ENCODE peak calls at places on chromosomes 16 and 17, in four cellular contexts. C, A, M and E are unnamed samples.

GRCh38 chr16:49801290-49801689 is 54.6 kb downstream of the ZNF423 start:
- DNase-seq in A (no peak), M (no peak), C (no peak), E (no peak)

GRCh38 chr16:18953535-18953934 is 27.3 kb upstream of the SMG1 start:
- DNase-seq in A (no peak), C (no peak), M (no peak), E (no peak)

GRCh38 chr17:80328620-80329380 is 68.1 kb downstream of the RNF213 start:
- DNase-seq in A (no peak), M (no peak), C (no peak), E (no peak)

GRCh38 chr16:11359370-11359769 is 14.1 kb downstream of the RMI2 start:
- DNase-seq in C (no peak), A (peak; percentile 80), M (no peak), E (peak; percentile 66)

GRCh38 chr16:54931757-54932660 is 1.3 kb downstream of the IRX5 start:
- DNase-seq in A (no peak), M (no peak), C (no peak), E (no peak)

GRCh38 chr17:59439711-59440110 is 108.3 kb downstream of the YPEL2 start:
- DNase-seq in M (no peak), C (no peak), A (no peak), E (no peak)

GRCh38 chr16:54121539-54122295 is 164.9 kb downstream of the IRX3 start:
- DNase-seq in M (no peak), C (no peak), A (no peak), E (no peak)

GRCh38 chr17:77383613-77384608 is 243.1 kb downstream of the SEC14L1 start:
- DNase-seq in C (no peak), M (no peak), A (no peak), E (no peak)

GRCh38 chr16:84234656-84235285 is 5.0 kb downstream of the KCNG4 start:
- DNase-seq in A (no peak), C (peak; percentile 32), M (no peak), E (no peak)

GRCh38 chr17:67203818-67204217 is 41.2 kb downstream of the HELZ start:
- DNase-seq in M (no peak), A (no peak), C (no peak), E (no peak)

GRCh38 chr17:15973016-15973415 is 26.5 kb downstream of the ZSWIM7 start:
- DNase-seq in M (no peak), A (no peak), C (no peak), E (no peak)

GRCh38 chr17:48444531-48445247 is 14.7 kb upstream of the SKAP1 start:
- DNase-seq in A (no peak), C (no peak), M (no peak), E (no peak)

GRCh38 chr17:82961366-82962162 is 117.8 kb upstream of the METRNL start:
- DNase-seq in A (no peak), C (no peak), M (no peak), E (no peak)

GRCh38 chr17:82217530-82218204 is 5.0 kb upstream of the CCDC57 start:
- DNase-seq in C (no peak), M (no peak), A (no peak), E (no peak)

GRCh38 chr17:31780436-31780835 is 78.6 kb downstream of the COPRS start:
- DNase-seq in C (no peak), M (no peak), A (no peak), E (no peak)

GRCh38 chr16:86809458-86809955 is 231.2 kb downstream of the FOXL1 start:
- DNase-seq in C (no peak), A (peak; percentile 80), M (no peak), E (no peak)